ENCODE peak calls at places on chromosome 9, in four cellular contexts. One of them, this sample, is unnamed.

GRCh38 chr9:80146466-80146865 is 574.7 kb downstream of the TLE4 start:
- DNase-seq in A673: peak; percentile 28
- DNase-seq in tibial artery: no peak
- DNase-seq in H9: no peak
- DNase-seq in this sample: no peak

GRCh38 chr9:36864491-36865410 is 169.3 kb downstream of the PAX5 start:
- DNase-seq in H9: peak; percentile 71
- DNase-seq in A673: peak; percentile 55
- DNase-seq in tibial artery: no peak
- DNase-seq in this sample: peak; percentile 55

GRCh38 chr9:134321957-134322741 is 4.1 kb upstream of the RXRA start:
- DNase-seq in H9: no peak
- DNase-seq in tibial artery: peak; percentile 60
- DNase-seq in A673: no peak
- DNase-seq in this sample: no peak

GRCh38 chr9:106861585-106862114 is 1.3 kb upstream of the ZNF462 start:
- DNase-seq in A673: no peak
- DNase-seq in H9: no peak
- DNase-seq in tibial artery: no peak
- DNase-seq in this sample: no peak

GRCh38 chr9:11893331-11893730 is 799.9 kb upstream of the TYRP1 start:
- DNase-seq in A673: no peak
- DNase-seq in tibial artery: no peak
- DNase-seq in H9: no peak
- DNase-seq in this sample: no peak

GRCh38 chr9:110206388-110206787 is 1.6 kb downstream of the C9orf152 start:
- DNase-seq in tibial artery: no peak
- DNase-seq in H9: no peak
- DNase-seq in A673: no peak
- DNase-seq in this sample: no peak

GRCh38 chr9:126698756-126699155 is 85.0 kb downstream of the LMX1B start:
- DNase-seq in tibial artery: no peak
- DNase-seq in H9: no peak
- DNase-seq in A673: no peak
- DNase-seq in this sample: no peak

GRCh38 chr9:137302176-137303030 is at the start of gene NRARP:
- DNase-seq in A673: peak; percentile 90
- DNase-seq in H9: peak; percentile 77
- DNase-seq in tibial artery: peak; percentile 83
- DNase-seq in this sample: peak; percentile 95

GRCh38 chr9:118091676-118092490 is 387.7 kb downstream of the TLR4 start:
- DNase-seq in tibial artery: no peak
- DNase-seq in H9: no peak
- DNase-seq in A673: no peak
- DNase-seq in this sample: no peak

GRCh38 chr9:125700791-125701190 is 6.2 kb downstream of the MAPKAP1 start:
- DNase-seq in H9: peak; percentile 66
- DNase-seq in A673: no peak
- DNase-seq in tibial artery: no peak
- DNase-seq in this sample: no peak

GRCh38 chr9:133074111-133074651 is 12.4 kb downstream of the CEL start:
- DNase-seq in H9: no peak
- DNase-seq in tibial artery: no peak
- DNase-seq in A673: no peak
- DNase-seq in this sample: no peak

GRCh38 chr9:28050046-28050445 is 476.8 kb upstream of the C9orf72 start:
- DNase-seq in tibial artery: no peak
- DNase-seq in A673: no peak
- DNase-seq in H9: no peak
- DNase-seq in this sample: no peak

GRCh38 chr9:137785704-137786161 is 91.8 kb upstream of the CACNA1B start:
- DNase-seq in tibial artery: no peak
- DNase-seq in A673: no peak
- DNase-seq in H9: peak; percentile 42
- DNase-seq in this sample: no peak

DNA sequence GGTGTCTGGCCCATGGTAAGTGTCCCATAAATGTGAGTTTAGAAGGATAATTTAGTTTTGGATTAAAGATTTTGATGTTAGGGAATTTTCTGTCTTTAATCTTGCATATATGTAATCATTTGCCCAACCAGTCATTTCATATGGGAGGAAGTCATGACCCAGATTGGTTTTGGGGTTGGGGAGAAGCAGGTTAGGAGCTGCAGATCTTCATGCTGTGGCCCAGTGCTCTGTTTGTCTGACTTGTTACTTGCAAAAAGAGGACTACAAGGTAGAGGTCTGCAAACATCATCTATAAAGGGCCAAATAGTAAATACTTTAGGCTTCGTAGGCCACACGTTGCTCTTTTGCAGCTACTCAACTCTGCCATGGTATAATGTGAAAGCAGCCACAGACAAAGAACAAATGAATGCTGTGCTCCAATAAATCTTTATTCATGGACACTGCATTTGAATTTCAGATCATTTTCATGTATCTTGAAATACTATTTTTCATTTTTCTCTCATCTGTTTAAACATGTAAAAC is 16.8 kb downstream of the OSTF1 start:
- DNase-seq in tibial artery: no peak
- DNase-seq in H9: no peak
- DNase-seq in A673: no peak
- DNase-seq in this sample: no peak
- H3K4me1 ChIP-seq in tibial artery: peaks cover 5% of the 10 kb centered on the region
- H3K4me1 ChIP-seq in H9: no peaks in the 10 kb centered on the region
- H3K4me1 ChIP-seq in A673: no peaks in the 10 kb centered on the region
- H3K4me1 ChIP-seq in this sample: no peaks in the 10 kb centered on the region

DNA sequence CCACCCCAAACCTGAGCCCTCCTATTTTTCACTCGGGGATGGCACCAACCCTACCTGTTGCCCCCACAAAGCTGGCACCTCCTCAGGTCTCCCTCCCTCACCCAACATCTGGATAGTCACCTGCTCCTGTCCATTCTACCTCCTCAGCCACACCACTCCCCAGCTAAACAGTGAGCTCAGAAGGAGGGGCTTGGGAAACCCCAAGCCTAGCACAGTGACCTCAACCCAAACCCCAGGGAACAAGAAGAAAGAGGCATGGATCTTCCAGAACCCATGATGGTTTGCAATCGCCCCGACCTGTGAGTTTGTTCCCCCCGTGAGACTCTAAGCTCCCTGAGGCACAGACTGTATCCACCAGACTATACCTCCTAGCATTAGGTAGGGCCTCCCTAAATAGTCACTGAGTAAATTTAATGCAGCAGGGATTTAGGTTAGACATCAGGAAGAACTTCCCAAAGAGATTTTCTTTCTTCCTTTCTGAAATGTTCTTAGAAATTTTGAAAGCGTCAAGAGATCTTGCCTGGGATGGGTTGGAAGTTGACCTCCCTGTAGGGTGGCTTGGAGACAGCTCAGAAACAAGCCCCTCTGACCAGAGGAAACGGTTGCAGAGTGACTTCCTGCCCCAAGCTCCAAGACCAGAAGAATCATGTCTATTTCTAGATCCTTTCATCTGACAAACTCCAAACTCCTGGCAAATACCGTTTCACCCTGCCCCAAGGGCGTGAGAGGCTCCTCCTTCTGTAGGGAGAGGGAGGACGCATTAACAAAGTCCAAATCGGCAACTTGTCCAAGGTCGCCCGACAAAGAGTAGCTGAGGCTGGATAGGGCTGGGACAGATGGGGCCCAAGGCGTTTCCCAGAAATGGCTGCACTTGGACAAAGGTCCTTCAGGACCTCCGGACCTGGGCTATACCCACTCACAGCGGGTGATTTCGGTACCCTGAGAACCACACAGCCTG is 4.1 kb downstream of the FIBCD1 start:
- DNase-seq in A673: no peak
- DNase-seq in tibial artery: no peak
- DNase-seq in H9: no peak
- DNase-seq in this sample: no peak
- H3K27me3 ChIP-seq in A673: peaks cover 30% of the 10 kb centered on the region
- H3K27me3 ChIP-seq in tibial artery: peaks cover 7% of the 10 kb centered on the region
- H3K27me3 ChIP-seq in H9: peaks cover 6% of the 10 kb centered on the region
- H3K27me3 ChIP-seq in this sample: peaks cover 65% of the 10 kb centered on the region

GRCh38 chr9:6048039-6048438 is 32.6 kb upstream of the RANBP6 start:
- DNase-seq in tibial artery: no peak
- DNase-seq in A673: no peak
- DNase-seq in H9: no peak
- DNase-seq in this sample: no peak

GRCh38 chr9:6047020-6047419 is 31.6 kb upstream of the RANBP6 start:
- DNase-seq in A673: no peak
- DNase-seq in tibial artery: no peak
- DNase-seq in H9: no peak
- DNase-seq in this sample: no peak

GRCh38 chr9:6051511-6051950 is 36.1 kb upstream of the RANBP6 start:
- DNase-seq in A673: no peak
- DNase-seq in tibial artery: no peak
- DNase-seq in H9: no peak
- DNase-seq in this sample: no peak

GRCh38 chr9:6052520-6052919 is 37.1 kb upstream of the RANBP6 start:
- DNase-seq in H9: no peak
- DNase-seq in A673: no peak
- DNase-seq in tibial artery: no peak
- DNase-seq in this sample: no peak

DNA sequence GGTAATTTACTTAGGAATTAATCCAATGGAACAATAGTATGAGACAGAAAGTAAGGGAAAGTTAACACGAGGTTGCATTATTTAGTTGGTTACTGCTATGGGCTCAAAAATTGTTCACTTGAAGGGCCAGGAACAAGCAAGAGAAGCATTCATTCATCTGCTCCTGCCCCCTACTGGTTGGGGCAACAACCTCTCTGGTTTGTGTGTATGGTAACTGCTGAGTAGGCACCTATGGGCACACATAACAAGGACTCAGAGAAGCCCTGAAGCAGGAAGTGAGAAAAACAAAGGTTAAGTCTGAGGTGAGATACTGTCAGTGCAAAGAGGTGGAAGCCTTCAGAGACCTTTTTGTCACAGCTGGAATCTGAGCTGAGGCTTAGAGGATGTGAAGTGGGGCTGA is 34.4 kb upstream of the RANBP6 start:
- DNase-seq in A673: peak; percentile 10
- DNase-seq in tibial artery: no peak
- DNase-seq in H9: peak; percentile 60
- DNase-seq in this sample: no peak
- TF ChIP-seq CTCF in A673: peak; percentile 51
- TF ChIP-seq CTCF in tibial artery: no peak
- TF ChIP-seq CTCF in H9: peak; percentile 66
- TF ChIP-seq CTCF in this sample: peak; percentile 39

DNA sequence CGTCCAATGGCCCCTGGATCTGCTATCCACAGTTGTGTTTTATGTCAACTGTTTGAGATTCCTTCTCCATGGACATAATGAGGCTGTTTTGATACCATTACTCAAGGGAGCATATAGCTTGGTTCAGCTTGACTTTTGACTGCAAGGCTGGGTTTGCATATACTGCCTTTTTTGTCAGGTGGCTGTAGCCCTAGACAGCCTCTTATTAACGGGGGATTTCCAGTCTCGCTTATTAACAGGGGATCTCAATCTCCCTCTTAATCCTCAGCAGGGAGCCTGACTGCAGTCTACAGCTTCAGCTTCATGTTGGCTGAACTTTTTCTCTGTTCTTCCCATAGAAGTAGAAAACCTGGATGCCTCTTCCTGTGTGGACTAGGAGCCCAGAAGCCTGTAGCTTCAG is 73.7 kb upstream of the TNC start:
- DNase-seq in H9: no peak
- DNase-seq in tibial artery: no peak
- DNase-seq in A673: peak; percentile 56
- DNase-seq in this sample: no peak
- H3K4me1 ChIP-seq in H9: peaks cover 6% of the 10 kb centered on the region
- H3K4me1 ChIP-seq in tibial artery: no peaks in the 10 kb centered on the region
- H3K4me1 ChIP-seq in A673: peaks cover 26% of the 10 kb centered on the region
- H3K4me1 ChIP-seq in this sample: no peaks in the 10 kb centered on the region

This sample was measured in BE2C.